ENCODE peak calls at places on chromosomes 11 and 22, in nine cellular contexts. One of them, this sample, is unnamed.

GRCh38 chr11:117823294-117823940 is 1.1 kb downstream of the FXYD2 start:
- DNase-seq in IMR-90: no peak
- DNase-seq in RPMI7951: no peak
- DNase-seq in posterior cingulate gyrus: peak
- DNase-seq in endodermal cell: peak
- DNase-seq in stimulated activated CD4-positive, alpha-beta T cell treated with anti-CD3 and anti-CD28 coated beads, Interleukin-1b, Interleukin-23, amount 100 ng/mL, for 1 hour: no peak
- DNase-seq in Kasumi-1: peak
- DNase-seq in heart right ventricle: no peak
- DNase-seq in progenitor cell of endocrine pancreas: no peak
- DNase-seq in this sample: peak

GRCh38 chr22:37659897-37660708 is 1.6 kb downstream of the PDXP start:
- DNase-seq in posterior cingulate gyrus: no peak
- DNase-seq in RPMI7951: no peak
- DNase-seq in IMR-90: no peak
- DNase-seq in endodermal cell: no peak
- DNase-seq in Kasumi-1: no peak
- DNase-seq in progenitor cell of endocrine pancreas: no peak
- DNase-seq in heart right ventricle: no peak
- DNase-seq in stimulated activated CD4-positive, alpha-beta T cell treated with anti-CD3 and anti-CD28 coated beads, Interleukin-1b, Interleukin-23, amount 100 ng/mL, for 1 hour: no peak
- DNase-seq in this sample: no peak

GRCh38 chr11:134576286-134576685 is 164.2 kb upstream of the B3GAT1 start:
- DNase-seq in endodermal cell: peak
- DNase-seq in posterior cingulate gyrus: peak
- DNase-seq in progenitor cell of endocrine pancreas: no peak
- DNase-seq in stimulated activated CD4-positive, alpha-beta T cell treated with anti-CD3 and anti-CD28 coated beads, Interleukin-1b, Interleukin-23, amount 100 ng/mL, for 1 hour: no peak
- DNase-seq in Kasumi-1: no peak
- DNase-seq in RPMI7951: no peak
- DNase-seq in heart right ventricle: no peak
- DNase-seq in IMR-90: no peak
- DNase-seq in this sample: no peak

GRCh38 chr11:60840711-60841430 is 1.0 kb upstream of the CCDC86 start:
- DNase-seq in stimulated activated CD4-positive, alpha-beta T cell treated with anti-CD3 and anti-CD28 coated beads, Interleukin-1b, Interleukin-23, amount 100 ng/mL, for 1 hour: no peak
- DNase-seq in Kasumi-1: no peak
- DNase-seq in posterior cingulate gyrus: peak
- DNase-seq in heart right ventricle: peak
- DNase-seq in endodermal cell: no peak
- DNase-seq in IMR-90: peak
- DNase-seq in RPMI7951: peak
- DNase-seq in progenitor cell of endocrine pancreas: no peak
- DNase-seq in this sample: no peak

GRCh38 chr11:65506770-65507485 is 8.1 kb downstream of the MALAT1 start:
- DNase-seq in RPMI7951: peak
- DNase-seq in stimulated activated CD4-positive, alpha-beta T cell treated with anti-CD3 and anti-CD28 coated beads, Interleukin-1b, Interleukin-23, amount 100 ng/mL, for 1 hour: no peak
- DNase-seq in endodermal cell: peak
- DNase-seq in Kasumi-1: peak
- DNase-seq in progenitor cell of endocrine pancreas: no peak
- DNase-seq in IMR-90: peak
- DNase-seq in heart right ventricle: no peak
- DNase-seq in posterior cingulate gyrus: peak
- DNase-seq in this sample: peak

GRCh38 chr11:100719809-100720221 is 32.7 kb downstream of the ARHGAP42 start:
- DNase-seq in endodermal cell: peak
- DNase-seq in progenitor cell of endocrine pancreas: no peak
- DNase-seq in IMR-90: peak
- DNase-seq in heart right ventricle: peak
- DNase-seq in RPMI7951: peak
- DNase-seq in stimulated activated CD4-positive, alpha-beta T cell treated with anti-CD3 and anti-CD28 coated beads, Interleukin-1b, Interleukin-23, amount 100 ng/mL, for 1 hour: no peak
- DNase-seq in posterior cingulate gyrus: no peak
- DNase-seq in Kasumi-1: no peak
- DNase-seq in this sample: no peak

GRCh38 chr22:19871845-19872778 is 17.4 kb upstream of the GNB1L start:
- DNase-seq in Kasumi-1: no peak
- DNase-seq in endodermal cell: peak
- DNase-seq in stimulated activated CD4-positive, alpha-beta T cell treated with anti-CD3 and anti-CD28 coated beads, Interleukin-1b, Interleukin-23, amount 100 ng/mL, for 1 hour: no peak
- DNase-seq in progenitor cell of endocrine pancreas: no peak
- DNase-seq in posterior cingulate gyrus: peak
- DNase-seq in IMR-90: no peak
- DNase-seq in RPMI7951: no peak
- DNase-seq in heart right ventricle: no peak
- DNase-seq in this sample: peak

GRCh38 chr22:17570851-17571631 is 7.7 kb downstream of the SLC25A18 start:
- DNase-seq in stimulated activated CD4-positive, alpha-beta T cell treated with anti-CD3 and anti-CD28 coated beads, Interleukin-1b, Interleukin-23, amount 100 ng/mL, for 1 hour: no peak
- DNase-seq in progenitor cell of endocrine pancreas: no peak
- DNase-seq in endodermal cell: peak
- DNase-seq in Kasumi-1: no peak
- DNase-seq in RPMI7951: peak
- DNase-seq in IMR-90: peak
- DNase-seq in heart right ventricle: peak
- DNase-seq in posterior cingulate gyrus: peak
- DNase-seq in this sample: no peak

GRCh38 chr11:79054636-79055035 is 386.2 kb downstream of the TENM4 start:
- DNase-seq in endodermal cell: no peak
- DNase-seq in heart right ventricle: no peak
- DNase-seq in Kasumi-1: no peak
- DNase-seq in stimulated activated CD4-positive, alpha-beta T cell treated with anti-CD3 and anti-CD28 coated beads, Interleukin-1b, Interleukin-23, amount 100 ng/mL, for 1 hour: no peak
- DNase-seq in RPMI7951: peak
- DNase-seq in IMR-90: peak
- DNase-seq in progenitor cell of endocrine pancreas: no peak
- DNase-seq in posterior cingulate gyrus: no peak
- DNase-seq in this sample: no peak

GRCh38 chr22:23569716-23570115 is 10.4 kb downstream of the IGLL1 start:
- DNase-seq in endodermal cell: peak
- DNase-seq in progenitor cell of endocrine pancreas: no peak
- DNase-seq in heart right ventricle: no peak
- DNase-seq in RPMI7951: no peak
- DNase-seq in IMR-90: no peak
- DNase-seq in Kasumi-1: no peak
- DNase-seq in posterior cingulate gyrus: peak
- DNase-seq in stimulated activated CD4-positive, alpha-beta T cell treated with anti-CD3 and anti-CD28 coated beads, Interleukin-1b, Interleukin-23, amount 100 ng/mL, for 1 hour: no peak
- DNase-seq in this sample: no peak

GRCh38 chr11:23991140-23991539 is 505.7 kb upstream of the LUZP2 start:
- DNase-seq in IMR-90: peak
- DNase-seq in progenitor cell of endocrine pancreas: no peak
- DNase-seq in endodermal cell: no peak
- DNase-seq in Kasumi-1: no peak
- DNase-seq in RPMI7951: no peak
- DNase-seq in heart right ventricle: no peak
- DNase-seq in posterior cingulate gyrus: no peak
- DNase-seq in stimulated activated CD4-positive, alpha-beta T cell treated with anti-CD3 and anti-CD28 coated beads, Interleukin-1b, Interleukin-23, amount 100 ng/mL, for 1 hour: no peak
- DNase-seq in this sample: no peak

GRCh38 chr11:414333-414857 is 404 bp downstream of the SIGIRR start:
- DNase-seq in RPMI7951: no peak
- DNase-seq in posterior cingulate gyrus: peak
- DNase-seq in IMR-90: no peak
- DNase-seq in progenitor cell of endocrine pancreas: no peak
- DNase-seq in heart right ventricle: no peak
- DNase-seq in stimulated activated CD4-positive, alpha-beta T cell treated with anti-CD3 and anti-CD28 coated beads, Interleukin-1b, Interleukin-23, amount 100 ng/mL, for 1 hour: no peak
- DNase-seq in Kasumi-1: peak
- DNase-seq in endodermal cell: no peak
- DNase-seq in this sample: no peak

GRCh38 chr22:18110194-18110943 is at the start of gene TUBA8:
- DNase-seq in heart right ventricle: no peak
- DNase-seq in stimulated activated CD4-positive, alpha-beta T cell treated with anti-CD3 and anti-CD28 coated beads, Interleukin-1b, Interleukin-23, amount 100 ng/mL, for 1 hour: no peak
- DNase-seq in endodermal cell: peak
- DNase-seq in Kasumi-1: peak
- DNase-seq in RPMI7951: peak
- DNase-seq in IMR-90: peak
- DNase-seq in progenitor cell of endocrine pancreas: peak
- DNase-seq in posterior cingulate gyrus: peak
- DNase-seq in this sample: no peak

GRCh38 chr11:9815486-9816136 is 151.7 kb downstream of the SWAP70 start:
- DNase-seq in heart right ventricle: no peak
- DNase-seq in RPMI7951: peak
- DNase-seq in Kasumi-1: no peak
- DNase-seq in posterior cingulate gyrus: no peak
- DNase-seq in endodermal cell: no peak
- DNase-seq in progenitor cell of endocrine pancreas: no peak
- DNase-seq in IMR-90: peak
- DNase-seq in stimulated activated CD4-positive, alpha-beta T cell treated with anti-CD3 and anti-CD28 coated beads, Interleukin-1b, Interleukin-23, amount 100 ng/mL, for 1 hour: no peak
- DNase-seq in this sample: no peak

GRCh38 chr11:26228778-26229177 is 103.2 kb upstream of the ANO3 start:
- DNase-seq in progenitor cell of endocrine pancreas: no peak
- DNase-seq in posterior cingulate gyrus: no peak
- DNase-seq in endodermal cell: no peak
- DNase-seq in Kasumi-1: no peak
- DNase-seq in RPMI7951: peak
- DNase-seq in stimulated activated CD4-positive, alpha-beta T cell treated with anti-CD3 and anti-CD28 coated beads, Interleukin-1b, Interleukin-23, amount 100 ng/mL, for 1 hour: no peak
- DNase-seq in IMR-90: peak
- DNase-seq in heart right ventricle: no peak
- DNase-seq in this sample: no peak

GRCh38 chr11:10931761-10932700 is 74.2 kb upstream of the ZBED5 start:
- DNase-seq in endodermal cell: no peak
- DNase-seq in progenitor cell of endocrine pancreas: no peak
- DNase-seq in heart right ventricle: no peak
- DNase-seq in RPMI7951: no peak
- DNase-seq in stimulated activated CD4-positive, alpha-beta T cell treated with anti-CD3 and anti-CD28 coated beads, Interleukin-1b, Interleukin-23, amount 100 ng/mL, for 1 hour: no peak
- DNase-seq in IMR-90: no peak
- DNase-seq in posterior cingulate gyrus: peak
- DNase-seq in Kasumi-1: peak
- DNase-seq in this sample: no peak

GRCh38 chr11:130513132-130513531 is 64.7 kb downstream of the ADAMTS15 start:
- DNase-seq in Kasumi-1: no peak
- DNase-seq in heart right ventricle: peak
- DNase-seq in stimulated activated CD4-positive, alpha-beta T cell treated with anti-CD3 and anti-CD28 coated beads, Interleukin-1b, Interleukin-23, amount 100 ng/mL, for 1 hour: no peak
- DNase-seq in IMR-90: no peak
- DNase-seq in endodermal cell: no peak
- DNase-seq in progenitor cell of endocrine pancreas: no peak
- DNase-seq in posterior cingulate gyrus: peak
- DNase-seq in RPMI7951: peak
- DNase-seq in this sample: no peak

GRCh38 chr11:4416306-4416705 is 22.8 kb upstream of the TRIM21 start:
- DNase-seq in IMR-90: no peak
- DNase-seq in heart right ventricle: no peak
- DNase-seq in endodermal cell: no peak
- DNase-seq in stimulated activated CD4-positive, alpha-beta T cell treated with anti-CD3 and anti-CD28 coated beads, Interleukin-1b, Interleukin-23, amount 100 ng/mL, for 1 hour: no peak
- DNase-seq in progenitor cell of endocrine pancreas: no peak
- DNase-seq in RPMI7951: no peak
- DNase-seq in Kasumi-1: no peak
- DNase-seq in posterior cingulate gyrus: no peak
- DNase-seq in this sample: no peak

GRCh38 chr22:42357221-42357620 is 75.0 kb downstream of the NFAM1 start:
- DNase-seq in endodermal cell: no peak
- DNase-seq in posterior cingulate gyrus: no peak
- DNase-seq in Kasumi-1: no peak
- DNase-seq in stimulated activated CD4-positive, alpha-beta T cell treated with anti-CD3 and anti-CD28 coated beads, Interleukin-1b, Interleukin-23, amount 100 ng/mL, for 1 hour: no peak
- DNase-seq in progenitor cell of endocrine pancreas: no peak
- DNase-seq in RPMI7951: no peak
- DNase-seq in heart right ventricle: no peak
- DNase-seq in IMR-90: no peak
- DNase-seq in this sample: no peak

GRCh38 chr11:85967457-85967856 is 101.4 kb downstream of the PICALM start:
- DNase-seq in endodermal cell: no peak
- DNase-seq in heart right ventricle: no peak
- DNase-seq in progenitor cell of endocrine pancreas: no peak
- DNase-seq in stimulated activated CD4-positive, alpha-beta T cell treated with anti-CD3 and anti-CD28 coated beads, Interleukin-1b, Interleukin-23, amount 100 ng/mL, for 1 hour: no peak
- DNase-seq in Kasumi-1: no peak
- DNase-seq in posterior cingulate gyrus: no peak
- DNase-seq in IMR-90: no peak
- DNase-seq in RPMI7951: no peak
- DNase-seq in this sample: no peak

GRCh38 chr11:130212431-130212961 is 52.9 kb downstream of the ST14 start:
- DNase-seq in IMR-90: no peak
- DNase-seq in progenitor cell of endocrine pancreas: peak
- DNase-seq in Kasumi-1: no peak
- DNase-seq in RPMI7951: no peak
- DNase-seq in stimulated activated CD4-positive, alpha-beta T cell treated with anti-CD3 and anti-CD28 coated beads, Interleukin-1b, Interleukin-23, amount 100 ng/mL, for 1 hour: no peak
- DNase-seq in endodermal cell: peak
- DNase-seq in heart right ventricle: no peak
- DNase-seq in posterior cingulate gyrus: peak
- DNase-seq in this sample: no peak

GRCh38 chr22:44729391-44730012 is 22.9 kb upstream of the ARHGAP8 start:
- DNase-seq in progenitor cell of endocrine pancreas: no peak
- DNase-seq in posterior cingulate gyrus: peak
- DNase-seq in heart right ventricle: peak
- DNase-seq in Kasumi-1: peak
- DNase-seq in RPMI7951: no peak
- DNase-seq in stimulated activated CD4-positive, alpha-beta T cell treated with anti-CD3 and anti-CD28 coated beads, Interleukin-1b, Interleukin-23, amount 100 ng/mL, for 1 hour: no peak
- DNase-seq in endodermal cell: no peak
- DNase-seq in IMR-90: peak
- DNase-seq in this sample: no peak

GRCh38 chr11:27718853-27719574 is 18.8 kb upstream of the BDNF start:
- DNase-seq in IMR-90: peak
- DNase-seq in posterior cingulate gyrus: no peak
- DNase-seq in stimulated activated CD4-positive, alpha-beta T cell treated with anti-CD3 and anti-CD28 coated beads, Interleukin-1b, Interleukin-23, amount 100 ng/mL, for 1 hour: no peak
- DNase-seq in heart right ventricle: peak
- DNase-seq in progenitor cell of endocrine pancreas: peak
- DNase-seq in Kasumi-1: no peak
- DNase-seq in endodermal cell: peak
- DNase-seq in RPMI7951: peak
- DNase-seq in this sample: no peak

GRCh38 chr22:24976442-24977218 is 24.1 kb downstream of the KIAA1671 start:
- DNase-seq in stimulated activated CD4-positive, alpha-beta T cell treated with anti-CD3 and anti-CD28 coated beads, Interleukin-1b, Interleukin-23, amount 100 ng/mL, for 1 hour: no peak
- DNase-seq in endodermal cell: no peak
- DNase-seq in progenitor cell of endocrine pancreas: no peak
- DNase-seq in IMR-90: no peak
- DNase-seq in heart right ventricle: no peak
- DNase-seq in Kasumi-1: no peak
- DNase-seq in RPMI7951: no peak
- DNase-seq in posterior cingulate gyrus: peak
- DNase-seq in this sample: no peak

GRCh38 chr22:22884010-22884887 is 3.4 kb upstream of the IGLL5 start:
- DNase-seq in Kasumi-1: peak
- DNase-seq in stimulated activated CD4-positive, alpha-beta T cell treated with anti-CD3 and anti-CD28 coated beads, Interleukin-1b, Interleukin-23, amount 100 ng/mL, for 1 hour: peak
- DNase-seq in IMR-90: peak
- DNase-seq in endodermal cell: peak
- DNase-seq in posterior cingulate gyrus: no peak
- DNase-seq in progenitor cell of endocrine pancreas: peak
- DNase-seq in heart right ventricle: peak
- DNase-seq in RPMI7951: peak
- DNase-seq in this sample: peak

This sample was measured in CD14-positive monocyte.